ENCODE peak calls at places on chromosomes 2 and 18, in ten cellular contexts. X is ACHN; F is NCI-H748 treated with DMSO at 0.1 percent for 48 hours; U is activated effector memory CD4-positive, alpha-beta T cell treated with Interleukin-2 at 50 U/mL for 16 hours; R is stimulated activated CD8-positive, alpha-beta memory T cell treated with anti-CD3 and anti-CD28 coated beads, Interleukin-15, amount 100 ng/mL, for 24 hours; E is foreskin fibroblast; K is GM12865; L is EH; M is LHCN-M2; S is naive thymus-derived CD4-positive, alpha-beta T cell. Z is an unnamed sample.

GRCh38 chr2:196677404-196677803 is 37.9 kb downstream of the CCDC150 start:
- DNase-seq in R (no peak), X (peak), F (no peak), U (no peak), E (peak), S (no peak), M (peak), L (peak), K (no peak), Z (peak)

GRCh38 chr2:168700615-168701245 is 101.7 kb upstream of the NOSTRIN start:
- DNase-seq in X (no peak), U (no peak), F (no peak), M (no peak), L (peak), S (no peak), E (peak), R (no peak), K (no peak), Z (peak)

GRCh38 chr2:16931441-16931840 is 265.8 kb upstream of the CYRIA start:
- DNase-seq in F (no peak), S (no peak), M (no peak), L (no peak), X (no peak), U (no peak), K (no peak), R (no peak), E (no peak), Z (no peak)

GRCh38 chr2:16656784-16657391 is 8.7 kb downstream of the CYRIA start:
- DNase-seq in R (no peak), S (no peak), U (no peak), L (no peak), E (no peak), K (peak), F (no peak), M (no peak), X (peak), Z (no peak)

GRCh38 chr2:11998626-11999378 is 252.4 kb downstream of the LPIN1 start:
- DNase-seq in F (no peak), R (no peak), S (no peak), U (no peak), L (peak), M (peak), X (no peak), K (peak), E (peak), Z (peak)

GRCh38 chr2:48343571-48344440 is 186.1 kb upstream of the STON1 start:
- DNase-seq in F (no peak), X (peak), E (peak), K (peak), R (no peak), L (peak), M (peak), S (peak), U (no peak), Z (peak)

GRCh38 chr2:231228223-231228622 is 29.8 kb downstream of the ARMC9 start:
- DNase-seq in E (no peak), S (no peak), F (no peak), X (peak), M (no peak), U (no peak), R (no peak), K (peak), L (no peak), Z (no peak)

GRCh38 chr18:12497839-12498238 is 90.1 kb downstream of the PRELID3A start:
- DNase-seq in E (no peak), L (no peak), R (no peak), U (no peak), X (no peak), K (no peak), F (no peak), M (no peak), S (no peak), Z (no peak)

GRCh38 chr2:101427743-101428142 is 40.4 kb upstream of the CREG2 start:
- DNase-seq in L (no peak), K (no peak), S (no peak), M (no peak), U (no peak), R (no peak), E (no peak), X (no peak), F (no peak), Z (no peak)

GRCh38 chr18:48409591-48410094 is 460 bp upstream of the ZBTB7C start:
- DNase-seq in M (peak), E (peak), X (no peak), L (no peak), K (no peak), U (no peak), R (no peak), S (no peak), F (no peak), Z (peak)

GRCh38 chr2:150517951-150518680 is 30.6 kb upstream of the RND3 start:
- DNase-seq in K (no peak), E (peak), S (no peak), M (peak), X (no peak), R (no peak), U (no peak), F (no peak), L (peak), Z (peak)

GRCh38 chr18:37403100-37403781 is 162.4 kb downstream of the CELF4 start:
- DNase-seq in S (no peak), E (peak), F (no peak), R (no peak), K (no peak), L (peak), M (peak), X (peak), U (no peak), Z (peak)

GRCh38 chr18:13635046-13635445 is 91.3 kb downstream of the FAM210A start:
- DNase-seq in S (no peak), R (no peak), X (no peak), K (no peak), U (no peak), F (no peak), L (no peak), E (no peak), M (no peak), Z (no peak)

GRCh38 chr2:168336786-168337388 is 89.5 kb upstream of the STK39 start:
- DNase-seq in S (peak), F (peak), L (no peak), X (peak), K (peak), R (no peak), E (peak), M (no peak), U (peak), Z (no peak)

GRCh38 chr18:11037841-11038240 is 111.5 kb downstream of the PIEZO2 start:
- DNase-seq in R (no peak), S (no peak), X (no peak), F (no peak), K (no peak), L (no peak), U (no peak), E (no peak), M (no peak), Z (no peak)

GRCh38 chr2:174787485-174788205 is 23.4 kb upstream of the CHRNA1 start:
- DNase-seq in L (peak), E (peak), U (no peak), S (no peak), K (no peak), X (peak), M (peak), R (no peak), F (no peak), Z (peak)

GRCh38 chr18:36635414-36636096 is 193.2 kb downstream of the TPGS2 start:
- DNase-seq in X (no peak), R (no peak), F (no peak), S (no peak), L (no peak), K (peak), U (no peak), E (no peak), M (no peak), Z (no peak)

GRCh38 chr2:109135572-109136185 is 6.7 kb downstream of the SH3RF3 start:
- DNase-seq in L (no peak), E (no peak), R (no peak), F (no peak), S (no peak), K (no peak), X (no peak), U (no peak), M (no peak), Z (no peak)

GRCh38 chr2:128347701-128348504 is 29.2 kb upstream of the HS6ST1 start:
- DNase-seq in U (no peak), R (no peak), S (no peak), K (no peak), F (no peak), M (no peak), E (peak), X (peak), L (peak), Z (peak)

GRCh38 chr2:69547984-69548715 is 95.4 kb downstream of the AAK1 start:
- DNase-seq in X (no peak), F (no peak), L (peak), U (no peak), E (no peak), R (no peak), K (no peak), M (no peak), S (no peak), Z (no peak)

GRCh38 chr18:45876131-45876530 is 50.7 kb downstream of the SIGLEC15 start:
- DNase-seq in E (no peak), M (peak), S (no peak), U (no peak), F (no peak), K (peak), R (no peak), L (peak), X (no peak), Z (no peak)

GRCh38 chr2:228699888-228700287 is 518.4 kb upstream of the SPHKAP start:
- DNase-seq in F (no peak), R (no peak), U (no peak), X (no peak), M (no peak), L (no peak), E (peak), S (no peak), K (no peak), Z (no peak)

GRCh38 chr2:138193416-138194213 is 229.3 kb downstream of the HNMT start:
- DNase-seq in R (no peak), L (no peak), M (no peak), F (no peak), K (no peak), S (no peak), E (no peak), X (no peak), U (no peak), Z (no peak)

GRCh38 chr2:51921076-51921475 is 889.1 kb upstream of the NRXN1 start:
- DNase-seq in F (no peak), R (no peak), L (no peak), U (no peak), M (no peak), E (no peak), K (no peak), S (no peak), X (no peak), Z (no peak)

GRCh38 chr2:120379916-120380893 is 34.3 kb downstream of the INHBB start:
- DNase-seq in S (no peak), K (no peak), L (no peak), R (no peak), X (no peak), E (peak), F (peak), U (no peak), M (no peak), Z (no peak)

GRCh38 chr18:52694804-52695203 is 354.8 kb downstream of the DCC start:
- DNase-seq in R (no peak), U (no peak), K (peak), X (peak), F (peak), M (no peak), E (peak), L (no peak), S (no peak), Z (peak)

GRCh38 chr2:182522930-182523541 is 96.2 kb upstream of the PDE1A start:
- DNase-seq in X (no peak), U (no peak), E (peak), M (peak), K (no peak), S (no peak), F (peak), R (no peak), L (no peak), Z (peak)

Z was measured in GM23248.